ENCODE peak calls at places on chromosomes 1 and 21, in nine cellular contexts. E, V, Q, Z, L, W, S, Y and I are unnamed samples.

GRCh38 chr1:16248603-16249534 is 11.9 kb upstream of the CPLANE2 start:
- DNase-seq in E (peak), V (peak), Q (no peak), Z (no peak), L (peak), W (no peak), S (peak), Y (peak), I (peak)

GRCh38 chr1:228782662-228783414 is 47.6 kb downstream of the RHOU start:
- DNase-seq in E (no peak), V (no peak), Q (no peak), Z (no peak), L (no peak), W (no peak), S (peak), Y (no peak), I (no peak)

GRCh38 chr1:240435996-240436566 is 175.9 kb downstream of the GREM2 start:
- DNase-seq in E (no peak), V (no peak), Q (no peak), Z (no peak), L (no peak), W (no peak), S (no peak), Y (no peak), I (no peak)

GRCh38 chr1:212315907-212316306 is 30.7 kb downstream of the PPP2R5A start:
- DNase-seq in E (no peak), V (peak), Q (no peak), Z (no peak), L (no peak), W (no peak), S (no peak), Y (no peak), I (no peak)

GRCh38 chr1:93960641-93961147 is 51.5 kb upstream of the GCLM start:
- DNase-seq in E (peak), V (no peak), Q (no peak), Z (no peak), L (no peak), W (no peak), S (peak), Y (no peak), I (no peak)

GRCh38 chr1:85571181-85571540 is 9.4 kb upstream of the CCN1 start:
- DNase-seq in E (no peak), V (no peak), Q (no peak), Z (no peak), L (no peak), W (no peak), S (no peak), Y (no peak), I (no peak)

GRCh38 chr1:21294266-21295058 is 4.2 kb upstream of the ECE1 start:
- DNase-seq in E (no peak), V (no peak), Q (peak), Z (no peak), L (no peak), W (peak), S (peak), Y (peak), I (no peak)

GRCh38 chr1:230176871-230177411 is 109.9 kb downstream of the GALNT2 start:
- DNase-seq in E (no peak), V (peak), Q (no peak), Z (no peak), L (peak), W (no peak), S (peak), Y (no peak), I (peak)

GRCh38 chr1:41515131-41515678 is 30.7 kb upstream of the EDN2 start:
- DNase-seq in E (no peak), V (no peak), Q (no peak), Z (no peak), L (peak), W (no peak), S (no peak), Y (no peak), I (no peak)

GRCh38 chr21:35779690-35780570 is 280.4 kb downstream of the SETD4 start:
- DNase-seq in E (no peak), V (no peak), Q (no peak), Z (no peak), L (no peak), W (no peak), S (no peak), Y (no peak), I (peak)

GRCh38 chr1:22018583-22019559 is 17.4 kb downstream of the CELA3A start:
- DNase-seq in E (no peak), V (no peak), Q (peak), Z (no peak), L (no peak), W (peak), S (no peak), Y (peak), I (peak)

GRCh38 chr1:196029410-196029809 is 578.8 kb downstream of the KCNT2 start:
- DNase-seq in E (no peak), V (no peak), Q (no peak), Z (no peak), L (no peak), W (no peak), S (no peak), Y (no peak), I (no peak)

GRCh38 chr1:105138445-105138821 is 1388.7 kb downstream of the AMY1C start:
- DNase-seq in E (no peak), V (peak), Q (no peak), Z (no peak), L (no peak), W (no peak), S (no peak), Y (no peak), I (peak)

GRCh38 chr1:174982971-174983689 is 16.6 kb upstream of the CACYBP start:
- DNase-seq in E (no peak), V (peak), Q (no peak), Z (no peak), L (no peak), W (peak), S (no peak), Y (no peak), I (no peak)

GRCh38 chr1:214404571-214405213 is 123.7 kb downstream of the SMYD2 start:
- DNase-seq in E (no peak), V (no peak), Q (no peak), Z (no peak), L (no peak), W (no peak), S (no peak), Y (no peak), I (no peak)